ENCODE peak calls at places on chromosomes 4 and X, in four cellular contexts. V, O, C and A are unnamed samples.

GRCh38 chr4:90215286-90215685 is 88.1 kb downstream of the CCSER1 start:
- DNase-seq in V (no peak), O (no peak), C (no peak), A (no peak)

GRCh38 chrX:154596290-154596929 is 11.5 kb downstream of the CTAG1A start:
- DNase-seq in V (peak), O (no peak), C (no peak), A (peak)

GRCh38 chrX:38890963-38891362 is 89.7 kb downstream of the MID1IP1 start:
- DNase-seq in V (no peak), O (no peak), C (no peak), A (no peak)

GRCh38 chrX:129694805-129695204 is 40.0 kb upstream of the APLN start:
- DNase-seq in V (no peak), O (no peak), C (no peak), A (no peak)

GRCh38 chr4:5510506-5510905 is 197.9 kb downstream of the EVC2 start:
- DNase-seq in V (no peak), O (no peak), C (no peak), A (no peak)

GRCh38 chrX:95505721-95506120 is 1178.9 kb upstream of the DIAPH2 start:
- DNase-seq in V (no peak), O (no peak), C (no peak), A (no peak)

GRCh38 chr4:52983563-52984303 is 121.6 kb downstream of the RASL11B start:
- DNase-seq in V (no peak), O (peak), C (peak), A (peak)

GRCh38 chr4:174314770-174315169 is 31.1 kb downstream of the CEP44 start:
- DNase-seq in V (peak), O (no peak), C (peak), A (peak)

GRCh38 chr4:157722146-157722545 is 450.7 kb downstream of the GASK1B start:
- DNase-seq in V (no peak), O (no peak), C (no peak), A (no peak)

GRCh38 chr4:157728215-157728614 is 444.6 kb downstream of the GASK1B start:
- DNase-seq in V (no peak), O (no peak), C (no peak), A (no peak)

GRCh38 chr4:157727163-157727562 is 445.7 kb downstream of the GASK1B start:
- DNase-seq in V (no peak), O (no peak), C (no peak), A (no peak)
- TF ChIP-seq CTCF in V (no peak), O (no peak), C (no peak), A (no peak)

GRCh38 chr4:181687116-181687515 is 556.1 kb upstream of the TENM3 start:
- DNase-seq in V (no peak), O (no peak), C (peak), A (no peak)

GRCh38 chr4:181685461-181685860 is 557.7 kb upstream of the TENM3 start:
- DNase-seq in V (no peak), O (no peak), C (peak), A (peak)

GRCh38 chr4:181684310-181684709 is 558.9 kb upstream of the TENM3 start:
- DNase-seq in V (no peak), O (no peak), C (peak), A (peak)

GRCh38 chr4:181688416-181688815 is 554.8 kb upstream of the TENM3 start:
- DNase-seq in V (no peak), O (no peak), C (peak), A (peak)

DNA sequence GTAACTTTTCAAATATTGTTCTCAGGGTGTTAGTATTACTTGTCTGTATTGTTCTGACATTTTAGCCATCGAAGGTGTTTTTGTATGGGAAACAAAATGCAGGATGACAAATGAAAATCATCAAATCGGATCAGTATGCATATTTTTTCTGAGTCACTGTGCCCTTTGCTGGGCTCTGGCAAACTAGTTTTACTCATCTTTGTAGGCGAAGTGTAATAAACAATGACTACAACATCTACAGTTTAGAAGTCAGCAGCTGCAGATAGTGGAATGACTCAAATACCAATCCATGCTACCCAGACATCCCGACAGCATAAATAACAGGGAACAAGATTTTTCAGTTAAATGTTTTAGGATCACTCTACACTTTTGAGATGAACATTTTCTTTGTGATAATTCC is 557.3 kb upstream of the TENM3 start:
- DNase-seq in V (no peak), O (no peak), C (peak), A (peak)
- H3K4me3 ChIP-seq in V (no peak), O (no peak), C (no peak), A (no peak)

DNA sequence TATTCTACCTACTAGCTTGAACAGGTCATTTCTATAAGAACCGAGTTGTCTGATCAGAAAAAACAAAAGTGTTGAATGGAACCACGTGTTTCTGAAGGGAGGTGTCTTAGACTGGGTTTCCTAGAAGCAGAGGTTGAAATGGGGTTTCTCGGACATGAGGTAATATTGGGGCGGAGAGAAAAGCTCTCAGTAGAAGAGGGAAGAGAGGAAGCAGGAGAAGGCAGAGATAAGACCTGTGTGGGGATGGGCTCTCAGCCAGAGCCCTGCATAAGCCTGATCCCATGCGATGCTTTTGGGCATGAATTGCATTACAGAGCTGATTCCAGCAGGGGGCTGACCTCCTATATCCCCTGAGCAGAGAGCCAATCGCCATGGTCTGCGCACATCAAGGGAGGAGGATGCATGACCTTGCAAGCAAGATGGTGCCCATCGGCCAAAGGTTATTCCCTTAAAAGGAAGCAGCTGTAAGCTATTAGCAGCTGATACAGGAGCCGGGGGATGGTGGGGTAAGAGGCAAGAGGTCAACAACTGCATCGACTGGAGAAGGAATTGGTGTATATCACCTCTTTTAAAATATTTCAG is 7.7 kb downstream of the ANOS1 start:
- DNase-seq in V (peak), O (no peak), C (no peak), A (peak)
- TF ChIP-seq CTCF in V (peak), O (no peak), C (no peak), A (peak)

DNA sequence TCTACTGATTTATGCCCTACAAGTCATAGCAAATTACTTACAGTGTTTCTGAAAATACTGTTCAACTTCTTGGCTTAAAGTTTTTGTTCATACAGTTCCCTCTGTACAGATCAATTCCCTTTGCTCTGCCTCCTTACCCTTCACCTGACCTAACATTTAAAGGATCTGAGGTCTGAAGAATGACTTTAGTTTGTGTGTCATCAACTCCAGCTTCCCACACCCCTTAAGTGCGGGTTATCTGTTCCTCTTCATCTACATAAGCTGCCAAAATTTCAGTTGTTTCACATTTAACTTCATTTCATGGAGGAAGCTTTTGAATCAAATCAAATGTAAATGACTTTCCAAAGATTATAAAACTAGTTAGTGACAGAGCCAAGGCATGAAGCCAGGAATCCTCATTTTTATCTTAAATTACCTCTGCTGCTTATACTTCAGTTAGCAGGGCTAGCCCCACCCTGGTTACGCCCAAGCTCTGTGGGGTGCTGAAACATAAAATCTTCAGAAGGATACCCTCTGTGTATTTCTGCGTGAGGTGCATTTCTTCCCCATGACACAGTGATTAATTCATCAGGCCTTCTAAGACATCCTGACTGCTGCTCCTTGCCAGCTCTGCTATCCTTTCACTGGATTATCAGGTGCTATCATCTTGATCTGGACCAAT is 16.5 kb downstream of the CXCL1 start:
- DNase-seq in V (no peak), O (peak), C (peak), A (peak)
- H3K4me3 ChIP-seq in V (no peak), O (no peak), C (no peak), A (no peak)

GRCh38 chr4:136803430-136803829 is 728.9 kb downstream of the PCDH18 start:
- DNase-seq in V (no peak), O (no peak), C (no peak), A (peak)
- TF ChIP-seq CTCF in V (no peak), O (no peak), C (no peak), A (no peak)

DNA sequence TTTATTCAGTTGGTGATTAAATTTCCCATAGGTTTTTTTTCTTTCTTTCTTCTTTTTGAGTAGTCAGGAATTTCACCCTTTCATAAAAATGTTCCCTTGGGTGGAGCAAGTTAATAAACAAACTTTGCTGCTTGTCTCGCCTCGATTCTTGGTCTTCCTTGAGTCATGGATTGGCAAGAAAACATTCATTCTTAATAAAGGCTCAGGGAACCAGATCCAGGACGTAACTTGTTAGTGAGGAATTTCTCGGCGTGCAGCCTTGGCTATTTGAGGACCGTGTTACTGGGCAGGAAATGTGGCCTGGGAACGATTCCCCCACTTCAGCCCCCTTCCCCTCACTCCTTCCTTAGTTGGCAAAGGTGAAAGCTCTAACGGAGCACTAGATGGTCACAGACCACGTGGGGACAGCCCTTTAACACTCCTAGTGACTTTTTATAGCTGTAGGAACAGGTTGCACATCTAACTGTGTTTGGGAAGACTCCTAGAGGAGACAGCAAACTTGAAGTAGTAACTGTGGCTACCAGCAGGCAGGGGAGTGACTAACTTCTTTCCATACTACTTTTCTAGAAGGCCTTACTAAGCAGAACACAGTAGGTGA is 106.8 kb downstream of the UCHL1 start:
- DNase-seq in V (no peak), O (no peak), C (peak), A (peak)
- H3K4me3 ChIP-seq in V (no peak), O (no peak), C (no peak), A (no peak)